ENCODE peak calls at places on chromosomes 6 and 20, in seven cellular contexts. I, A, Y, F, V, N and K are unnamed samples.

GRCh38 chr6:53615633-53616449 is 49.7 kb downstream of the KLHL31 start:
- DNase-seq in A (no peak), I (no peak), N (no peak), F (no peak), Y (peak), V (no peak), K (no peak)

GRCh38 chr20:32906200-32906599 is 47.5 kb downstream of the EFCAB8 start:
- DNase-seq in I (no peak), A (no peak), Y (no peak), N (no peak), F (no peak), V (no peak), K (no peak)

GRCh38 chr20:17938889-17939619 is 29.5 kb downstream of the SNX5 start:
- DNase-seq in A (no peak), V (peak), F (peak), I (peak), Y (peak), N (no peak), K (peak)

GRCh38 chr6:71375676-71376075 is 87.1 kb downstream of the OGFRL1 start:
- DNase-seq in I (no peak), Y (no peak), F (no peak), V (no peak), N (no peak), A (no peak), K (no peak)

GRCh38 chr6:971981-972640 is 279.2 kb upstream of the EXOC2 start:
- DNase-seq in N (no peak), V (no peak), I (no peak), A (peak), F (no peak), Y (no peak), K (no peak)

GRCh38 chr20:3843490-3843889 is 3.1 kb upstream of the MAVS start:
- DNase-seq in N (no peak), I (no peak), F (no peak), A (no peak), V (no peak), Y (peak), K (no peak)

GRCh38 chr6:155439376-155439775 is 16.3 kb downstream of the NOX3 start:
- DNase-seq in N (no peak), Y (no peak), V (no peak), F (no peak), I (no peak), A (no peak), K (no peak)

GRCh38 chr20:60583741-60584140 is 625.5 kb downstream of the CDH26 start:
- DNase-seq in Y (no peak), N (no peak), V (no peak), A (no peak), I (no peak), F (no peak), K (no peak)

GRCh38 chr6:160455484-160456213 is 107.5 kb downstream of the SLC22A3 start:
- DNase-seq in F (peak), N (no peak), Y (peak), V (peak), A (peak), I (peak), K (peak)

GRCh38 chr6:110053395-110054240 is 75.5 kb downstream of the GPR6 start:
- DNase-seq in I (no peak), N (no peak), A (peak), F (no peak), V (no peak), Y (peak), K (no peak)

GRCh38 chr6:40912158-40912946 is 126.7 kb downstream of the UNC5CL start:
- DNase-seq in A (no peak), V (no peak), N (peak), F (no peak), Y (peak), I (no peak), K (peak)

GRCh38 chr20:4592316-4593148 is 129.2 kb upstream of the PRND start:
- DNase-seq in A (no peak), V (peak), I (peak), N (no peak), Y (peak), F (peak), K (peak)

GRCh38 chr6:25945175-25945574 is 14.7 kb upstream of the SLC17A2 start:
- DNase-seq in I (no peak), V (no peak), N (peak), F (no peak), Y (no peak), A (no peak), K (no peak)